ENCODE peak calls at places on chromosome 3, in six cellular contexts. Q is HL-60; J is tibial nerve; S is MM.1S; F is CD4-positive, alpha-beta T cell; R is HCT116. M is an unnamed sample.

GRCh38 chr3:155065537-155065936 is 14.6 kb upstream of the MME start:
- DNase-seq in R (no peak), F (no peak), S (no peak), J (no peak), Q (no peak), M (no peak)

GRCh38 chr3:10353160-10353559 is 32.2 kb upstream of the SEC13 start:
- DNase-seq in Q (no peak), R (no peak), S (no peak), J (no peak), F (no peak), M (no peak)

GRCh38 chr3:173681188-173681587 is 283.6 kb downstream of the NLGN1 start:
- DNase-seq in J (no peak), F (no peak), Q (no peak), R (no peak), S (no peak), M (no peak)

GRCh38 chr3:109109574-109109973 is 8.4 kb downstream of the MORC1 start:
- DNase-seq in S (no peak), Q (no peak), R (no peak), F (no peak), J (no peak), M (no peak)

GRCh38 chr3:188631291-188632010 is 477.5 kb downstream of the LPP start:
- DNase-seq in S (no peak), Q (no peak), F (no peak), R (no peak), J (no peak), M (no peak)

GRCh38 chr3:57164606-57165573 is at the start of gene IL17RD:
- DNase-seq in J (peak; percentile 66), R (peak; percentile 58), F (no peak), S (peak; percentile 78), Q (no peak), M (peak; percentile 88)

GRCh38 chr3:42224178-42224577 is 41.8 kb downstream of the CCK start:
- DNase-seq in Q (no peak), R (no peak), S (no peak), J (no peak), F (no peak), M (no peak)

GRCh38 chr3:122523317-122523716 is 8.6 kb upstream of the KPNA1 start:
- DNase-seq in F (no peak), Q (no peak), J (no peak), S (no peak), R (no peak), M (no peak)

GRCh38 chr3:101950510-101950909 is 101.2 kb downstream of the NFKBIZ start:
- DNase-seq in J (no peak), F (no peak), S (no peak), Q (no peak), R (no peak), M (no peak)

GRCh38 chr3:177711637-177712036 is 514.4 kb upstream of the TBL1XR1 start:
- DNase-seq in S (no peak), R (no peak), Q (no peak), F (no peak), J (no peak), M (no peak)

GRCh38 chr3:149620291-149621020 is 37.4 kb downstream of the WWTR1 start:
- DNase-seq in J (no peak), S (no peak), R (no peak), F (no peak), Q (no peak), M (no peak)

GRCh38 chr3:56042326-56042951 is 425.8 kb downstream of the ERC2 start:
- DNase-seq in R (no peak), F (no peak), J (no peak), S (peak; percentile 21), Q (peak; percentile 1), M (no peak)

GRCh38 chr3:4494807-4495200 is 1.7 kb downstream of the ITPR1 start:
- DNase-seq in J (no peak), F (no peak), Q (no peak), S (peak; percentile 27), R (no peak), M (no peak)

GRCh38 chr3:160545481-160545880 is 19.9 kb downstream of the KPNA4 start:
- DNase-seq in R (no peak), J (no peak), Q (no peak), S (no peak), F (no peak), M (no peak)

GRCh38 chr3:45922039-45922326 is 21.3 kb upstream of the CXCR6 start:
- DNase-seq in R (no peak), J (no peak), Q (no peak), F (no peak), S (no peak), M (no peak)

GRCh38 chr3:124702950-124703349 is 27.3 kb upstream of the UMPS start:
- DNase-seq in R (no peak), Q (no peak), S (no peak), F (no peak), J (no peak), M (no peak)

GRCh38 chr3:175489406-175489805 is 630.3 kb downstream of the NAALADL2 start:
- DNase-seq in Q (no peak), S (peak; percentile 86), J (no peak), F (no peak), R (no peak), M (no peak)

GRCh38 chr3:133384331-133385027 is 15.4 kb upstream of the BFSP2 start:
- DNase-seq in Q (peak; percentile 31), J (peak; percentile 17), S (peak; percentile 77), F (no peak), R (peak; percentile 21), M (peak; percentile 55)

GRCh38 chr3:109532257-109533216 is 195.2 kb upstream of the DPPA4 start:
- DNase-seq in Q (peak; percentile 83), F (no peak), J (peak; percentile 9), R (peak; percentile 72), S (peak; percentile 58), M (no peak)

GRCh38 chr3:12182687-12183441 is 24.2 kb upstream of the TIMP4 start:
- DNase-seq in S (no peak), F (no peak), R (no peak), Q (no peak), J (no peak), M (no peak)

GRCh38 chr3:60660026-60660425 is 591.2 kb downstream of the FHIT start:
- DNase-seq in J (no peak), Q (no peak), S (no peak), F (no peak), R (no peak), M (no peak)

GRCh38 chr3:33385423-33385822 is 54.8 kb downstream of the UBP1 start:
- DNase-seq in S (no peak), F (peak; percentile 38), J (no peak), R (no peak), Q (no peak), M (no peak)

DNA sequence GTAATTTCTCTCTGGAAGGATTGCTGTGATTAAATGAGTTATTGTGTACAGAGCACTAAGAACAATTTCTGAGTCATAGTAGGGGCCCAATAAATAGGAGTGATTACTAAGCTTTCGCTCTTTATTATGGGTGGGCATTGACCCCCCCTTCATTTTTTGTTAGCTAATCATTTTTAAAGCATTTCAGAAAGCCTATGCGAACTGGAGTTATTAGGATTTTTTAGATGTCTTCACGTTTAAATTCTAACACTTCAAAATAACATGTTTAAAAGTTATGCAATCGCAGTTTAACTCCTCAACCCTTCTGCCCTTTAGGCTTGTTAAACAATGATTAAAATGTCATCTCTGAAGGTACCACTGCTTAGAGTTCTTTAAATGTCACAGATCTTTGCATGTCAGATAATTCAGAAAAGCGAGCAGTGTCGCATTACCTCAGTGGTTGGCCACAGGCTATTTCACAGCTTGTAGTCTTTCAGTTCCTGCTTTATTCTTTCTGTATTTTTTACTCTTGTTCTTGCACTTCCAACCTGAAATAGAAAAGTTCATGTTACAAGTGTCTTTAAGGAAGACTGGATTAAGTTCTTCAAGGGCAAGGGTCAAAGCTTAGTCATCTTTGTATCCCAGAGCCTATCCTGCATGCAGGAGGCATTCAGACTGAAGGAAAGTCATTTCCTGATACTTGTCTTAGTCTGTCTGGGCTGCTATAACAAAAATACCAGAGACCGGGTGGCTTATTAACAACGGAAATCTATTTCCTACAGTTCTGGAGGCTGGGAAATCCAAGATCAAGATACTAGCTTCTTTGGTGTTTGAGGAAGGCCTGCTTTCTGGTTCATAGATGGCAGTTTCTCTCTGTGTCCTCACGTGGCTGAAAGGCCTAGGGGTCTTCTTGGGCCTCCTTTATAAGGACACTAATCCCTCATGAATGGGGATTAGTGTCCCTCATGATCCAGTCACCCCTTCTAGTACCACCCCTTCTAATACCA is 103.0 kb downstream of the FNDC3B start:
- DNase-seq in Q (no peak), S (peak; percentile 41), F (no peak), R (no peak), J (no peak), M (no peak)
- H3K27ac ChIP-seq in Q (peak overlapping the region; percentile 28), S (peak overlapping the region; percentile 43), F (no peak overlapping the region), R (peak overlapping the region; percentile 56), J (peak overlapping the region; percentile 80), M (peak overlapping the region; percentile 79)

GRCh38 chr3:129181834-129182233 is 1.9 kb downstream of the CNBP start:
- DNase-seq in Q (no peak), R (no peak), S (no peak), F (no peak), J (no peak), M (no peak)
- H3K27ac ChIP-seq in Q (peak overlapping the region; percentile 98), R (no peak overlapping the region), S (peak overlapping the region; percentile 90), F (peak overlapping the region; percentile 95), J (peak overlapping the region; percentile 97), M (peak overlapping the region; percentile 94)

DNA sequence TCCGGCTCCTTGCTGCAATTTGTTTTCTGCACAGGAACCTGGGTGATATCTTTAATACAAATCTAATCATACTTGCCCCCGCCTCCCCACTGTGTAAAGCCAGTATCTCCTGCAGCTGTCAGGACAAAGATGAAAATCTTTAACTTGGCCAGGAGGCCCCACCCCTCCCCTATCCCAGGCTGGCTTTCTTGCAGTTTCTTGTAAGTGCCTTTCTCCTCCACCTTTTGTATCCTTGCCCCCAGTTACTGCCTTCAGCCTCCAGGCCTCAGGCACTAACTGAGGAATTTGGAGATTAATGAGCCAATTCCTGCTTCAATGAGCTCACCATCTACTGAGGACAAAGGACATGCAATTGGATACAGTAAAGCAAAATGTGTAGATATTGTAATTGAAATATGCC is 6.5 kb downstream of the GCSAM start:
- DNase-seq in S (no peak), R (no peak), J (no peak), F (no peak), Q (no peak), M (no peak)
- H3K27ac ChIP-seq in S (peak overlapping the region; percentile 81), R (no peak overlapping the region), J (no peak overlapping the region), F (peak overlapping the region; percentile 37), Q (no peak overlapping the region), M (no peak overlapping the region)

GRCh38 chr3:158936530-158937113 is 134.8 kb downstream of the MFSD1 start:
- DNase-seq in F (no peak), R (no peak), J (no peak), Q (no peak), S (no peak), M (no peak)
- H3K27ac ChIP-seq in F (no peak overlapping the region), R (no peak overlapping the region), J (no peak overlapping the region), Q (no peak overlapping the region), S (no peak overlapping the region), M (no peak overlapping the region)

M was measured in heart right ventricle.